ENCODE peak calls at places on chromosomes 7 and 10, in five cellular contexts. O is nephron progenitor cell, A is A549, Q is RWPE1, B is RPMI8226. Y is an unnamed sample.

GRCh38 chr7:130865408-130866236 is 131.6 kb upstream of the KLF14 start:
- DNase-seq in O (peak; percentile 51), A (no peak), Q (no peak), B (peak; percentile 41), Y (peak; percentile 87)

GRCh38 chr7:108848486-108848885 is 278.8 kb downstream of the DNAJB9 start:
- DNase-seq in O (no peak), A (no peak), Q (no peak), B (no peak), Y (no peak)

GRCh38 chr7:27636326-27637006 is 26.2 kb downstream of the HIBADH start:
- DNase-seq in O (no peak), A (no peak), Q (no peak), B (no peak), Y (no peak)

GRCh38 chr7:44087914-44088838 is 5.8 kb upstream of the POLM start:
- DNase-seq in O (no peak), A (no peak), Q (no peak), B (peak; percentile 81), Y (peak; percentile 64)

GRCh38 chr7:37942934-37943610 is 22.6 kb downstream of the EPDR1 start:
- DNase-seq in O (peak; percentile 21), A (peak; percentile 55), Q (no peak), B (no peak), Y (peak; percentile 29)

GRCh38 chr7:64888561-64888900 is 14.5 kb upstream of the ZNF273 start:
- DNase-seq in O (peak; percentile 18), A (no peak), Q (no peak), B (no peak), Y (no peak)

GRCh38 chr7:39271386-39271785 is 293.7 kb downstream of the POU6F2 start:
- DNase-seq in O (no peak), A (no peak), Q (no peak), B (no peak), Y (no peak)

GRCh38 chr10:113019692-113020424 is 69.8 kb downstream of the TCF7L2 start:
- DNase-seq in O (no peak), A (no peak), Q (no peak), B (no peak), Y (no peak)

GRCh38 chr7:117251687-117252086 is 71.2 kb downstream of the WNT2 start:
- DNase-seq in O (no peak), A (no peak), Q (no peak), B (no peak), Y (no peak)

GRCh38 chr7:51590746-51591145 is 274.1 kb upstream of the COBL start:
- DNase-seq in O (no peak), A (no peak), Q (no peak), B (no peak), Y (no peak)

GRCh38 chr7:24958399-24958798 is 21.6 kb downstream of the OSBPL3 start:
- DNase-seq in O (no peak), A (no peak), Q (no peak), B (no peak), Y (no peak)

GRCh38 chr7:27784399-27785053 is 44.6 kb downstream of the TAX1BP1 start:
- DNase-seq in O (peak; percentile 16), A (peak; percentile 48), Q (peak; percentile 38), B (peak; percentile 40), Y (peak; percentile 41)

GRCh38 chr10:108791794-108792474 is 1131.4 kb downstream of the XPNPEP1 start:
- DNase-seq in O (no peak), A (no peak), Q (no peak), B (no peak), Y (no peak)

GRCh38 chr10:119025336-119025735 is 4.2 kb upstream of the NANOS1 start:
- DNase-seq in O (no peak), A (no peak), Q (peak; percentile 76), B (peak; percentile 35), Y (no peak)

GRCh38 chr7:80135306-80136104 is 874 bp downstream of the GNAI1 start:
- DNase-seq in O (peak; percentile 71), A (peak; percentile 10), Q (peak; percentile 20), B (peak; percentile 49), Y (no peak)

GRCh38 chr7:142626420-142627035 is 122.7 kb upstream of the PRSS1 start:
- DNase-seq in O (peak; percentile 71), A (peak; percentile 16), Q (no peak), B (peak; percentile 81), Y (peak; percentile 80)

GRCh38 chr7:148142660-148143248 is 447.8 kb upstream of the C7orf33 start:
- DNase-seq in O (peak; percentile 25), A (no peak), Q (no peak), B (peak; percentile 53), Y (peak; percentile 4)